ENCODE peak calls at places on chromosomes 3 and 15, in eight cellular contexts. L is A549, S is breast epithelium, F is esophagus squamous epithelium, T is prostate gland, B is vagina, Z is testis, Y is K562. U is an unnamed sample.

GRCh38 chr15:66937588-66937987 is 127.8 kb upstream of the SMAD3 start:
- DNase-seq in L (no peak), S (no peak), F (no peak), T (no peak), B (no peak), Z (no peak), Y (no peak), U (no peak)

GRCh38 chr3:104190681-104191080 is 1176.0 kb upstream of the ALCAM start:
- DNase-seq in L (no peak), S (no peak), F (no peak), T (no peak), B (no peak), Z (no peak), Y (no peak), U (no peak)

GRCh38 chr15:26890988-26891387 is 24.1 kb downstream of the GABRA5 start:
- DNase-seq in L (no peak), S (no peak), F (no peak), T (no peak), B (peak), Z (no peak), Y (no peak), U (no peak)

GRCh38 chr15:65532738-65533051 is 2.4 kb downstream of the HACD3 start:
- DNase-seq in L (peak), S (no peak), F (no peak), T (no peak), B (no peak), Z (no peak), Y (no peak), U (no peak)

GRCh38 chr3:179016979-179017670 is 54.5 kb downstream of the ZMAT3 start:
- DNase-seq in L (no peak), S (no peak), F (no peak), T (no peak), B (no peak), Z (no peak), Y (no peak), U (no peak)

GRCh38 chr3:134392336-134392983 is 18.2 kb upstream of the AMOTL2 start:
- DNase-seq in L (no peak), S (no peak), F (no peak), T (no peak), B (no peak), Z (peak), Y (no peak), U (no peak)

GRCh38 chr3:191399918-191400317 is 61.0 kb upstream of the PYDC2 start:
- DNase-seq in L (no peak), S (no peak), F (no peak), T (no peak), B (no peak), Z (no peak), Y (no peak), U (no peak)

GRCh38 chr3:102060814-102061213 is 211.5 kb downstream of the NFKBIZ start:
- DNase-seq in L (peak), S (no peak), F (no peak), T (no peak), B (no peak), Z (no peak), Y (no peak), U (no peak)

GRCh38 chr3:70201975-70202374 is 110.5 kb downstream of the MDFIC2 start:
- DNase-seq in L (no peak), S (no peak), F (no peak), T (no peak), B (no peak), Z (no peak), Y (no peak), U (no peak)

GRCh38 chr3:68919000-68919399 is 13.3 kb downstream of the TAFA4 start:
- DNase-seq in L (no peak), S (no peak), F (no peak), T (no peak), B (no peak), Z (no peak), Y (no peak), U (no peak)

GRCh38 chr3:123586131-123586530 is 1.3 kb upstream of the HACD2 start:
- DNase-seq in L (peak), S (no peak), F (no peak), T (peak), B (no peak), Z (peak), Y (peak), U (no peak)

GRCh38 chr3:115814778-115815380 is 191.6 kb downstream of the GAP43 start:
- DNase-seq in L (peak), S (peak), F (no peak), T (peak), B (no peak), Z (peak), Y (peak), U (peak)

GRCh38 chr15:73959012-73959581 is 32.8 kb downstream of the LOXL1 start:
- DNase-seq in L (no peak), S (no peak), F (no peak), T (no peak), B (no peak), Z (no peak), Y (no peak), U (no peak)

GRCh38 chr15:72515591-72516389 is 41.7 kb downstream of the ARIH1 start:
- DNase-seq in L (no peak), S (no peak), F (no peak), T (no peak), B (no peak), Z (no peak), Y (no peak), U (no peak)

GRCh38 chr15:94704946-94705345 is 473.6 kb downstream of the MCTP2 start:
- DNase-seq in L (no peak), S (no peak), F (no peak), T (no peak), B (no peak), Z (no peak), Y (no peak), U (no peak)

GRCh38 chr3:29282431-29283296 is 1.8 kb downstream of the RBMS3 start:
- DNase-seq in L (peak), S (no peak), F (no peak), T (no peak), B (no peak), Z (peak), Y (no peak), U (no peak)

GRCh38 chr3:187567741-187568140 is 102.5 kb downstream of the SST start:
- DNase-seq in L (no peak), S (no peak), F (no peak), T (no peak), B (no peak), Z (no peak), Y (no peak), U (no peak)

GRCh38 chr15:58447244-58448010 is 15.6 kb downstream of the LIPC start:
- DNase-seq in L (no peak), S (no peak), F (no peak), T (no peak), B (no peak), Z (no peak), Y (no peak), U (no peak)

GRCh38 chr15:71687902-71688508 is 122.3 kb upstream of the NR2E3 start:
- DNase-seq in L (no peak), S (no peak), F (no peak), T (no peak), B (no peak), Z (no peak), Y (no peak), U (no peak)

GRCh38 chr15:57708047-57708446 is 1.5 kb downstream of the POLR2M start:
- DNase-seq in L (no peak), S (no peak), F (no peak), T (no peak), B (no peak), Z (no peak), Y (no peak), U (no peak)

GRCh38 chr3:78610462-78611125 is 1157.2 kb downstream of the ROBO1 start:
- DNase-seq in L (no peak), S (no peak), F (no peak), T (no peak), B (no peak), Z (no peak), Y (no peak), U (no peak)

GRCh38 chr3:154559623-154560022 is 129.6 kb upstream of the GPR149 start:
- DNase-seq in L (no peak), S (no peak), F (no peak), T (no peak), B (no peak), Z (no peak), Y (no peak), U (no peak)

GRCh38 chr15:33209575-33210519 is 15.3 kb upstream of the FMN1 start:
- DNase-seq in L (no peak), S (no peak), F (no peak), T (no peak), B (no peak), Z (no peak), Y (no peak), U (no peak)

GRCh38 chr3:73037369-73037699 is 24.1 kb upstream of the EBLN2 start:
- DNase-seq in L (no peak), S (no peak), F (no peak), T (no peak), B (no peak), Z (no peak), Y (no peak), U (no peak)

GRCh38 chr15:60635507-60636352 is 156.8 kb upstream of the ICE2 start:
- DNase-seq in L (no peak), S (no peak), F (no peak), T (no peak), B (no peak), Z (no peak), Y (no peak), U (no peak)

GRCh38 chr3:17749705-17750293 is 7.4 kb upstream of the TBC1D5 start:
- DNase-seq in L (no peak), S (no peak), F (no peak), T (no peak), B (no peak), Z (no peak), Y (no peak), U (no peak)

GRCh38 chr3:10371167-10371566 is 50.3 kb upstream of the SEC13 start:
- DNase-seq in L (no peak), S (no peak), F (no peak), T (no peak), B (no peak), Z (no peak), Y (no peak), U (no peak)

GRCh38 chr3:28726840-28727239 is 378.2 kb upstream of the AZI2 start:
- DNase-seq in L (peak), S (no peak), F (no peak), T (no peak), B (no peak), Z (peak), Y (peak), U (no peak)

GRCh38 chr15:94934440-94934839 is 703.1 kb downstream of the MCTP2 start:
- DNase-seq in L (no peak), S (no peak), F (no peak), T (no peak), B (no peak), Z (no peak), Y (no peak), U (no peak)

GRCh38 chr3:58052373-58053273 is 44.4 kb downstream of the FLNB start:
- DNase-seq in L (peak), S (peak), F (peak), T (peak), B (no peak), Z (peak), Y (peak), U (peak)

GRCh38 chr3:37660782-37661181 is 200.9 kb upstream of the CTDSPL start:
- DNase-seq in L (no peak), S (no peak), F (no peak), T (no peak), B (no peak), Z (no peak), Y (no peak), U (no peak)

GRCh38 chr3:28799084-28799483 is 450.5 kb upstream of the AZI2 start:
- DNase-seq in L (peak), S (no peak), F (no peak), T (no peak), B (no peak), Z (no peak), Y (no peak), U (no peak)

GRCh38 chr3:188578579-188579363 is 424.8 kb downstream of the LPP start:
- DNase-seq in L (no peak), S (peak), F (no peak), T (no peak), B (no peak), Z (peak), Y (no peak), U (peak)

GRCh38 chr15:88904808-88905327 is 8.3 kb downstream of the MFGE8 start:
- DNase-seq in L (peak), S (peak), F (peak), T (peak), B (no peak), Z (peak), Y (peak), U (peak)

GRCh38 chr3:54822206-54822605 is 105.7 kb downstream of the LRTM1 start:
- DNase-seq in L (no peak), S (peak), F (no peak), T (peak), B (no peak), Z (peak), Y (no peak), U (no peak)

GRCh38 chr15:92527197-92527596 is 128.4 kb downstream of the FAM174B start:
- DNase-seq in L (no peak), S (no peak), F (no peak), T (peak), B (no peak), Z (peak), Y (no peak), U (no peak)

GRCh38 chr3:185988816-185989175 is 51.0 kb upstream of the TRA2B start:
- DNase-seq in L (no peak), S (no peak), F (no peak), T (no peak), B (no peak), Z (no peak), Y (no peak), U (no peak)

GRCh38 chr3:185984203-185984602 is 46.4 kb upstream of the TRA2B start:
- DNase-seq in L (no peak), S (no peak), F (no peak), T (no peak), B (no peak), Z (no peak), Y (no peak), U (no peak)

GRCh38 chr3:185986201-185986600 is 48.4 kb upstream of the TRA2B start:
- DNase-seq in L (peak), S (no peak), F (no peak), T (no peak), B (no peak), Z (peak), Y (no peak), U (no peak)

GRCh38 chr3:185989511-185989910 is 51.7 kb upstream of the TRA2B start:
- DNase-seq in L (no peak), S (no peak), F (no peak), T (no peak), B (no peak), Z (no peak), Y (no peak), U (no peak)

DNA sequence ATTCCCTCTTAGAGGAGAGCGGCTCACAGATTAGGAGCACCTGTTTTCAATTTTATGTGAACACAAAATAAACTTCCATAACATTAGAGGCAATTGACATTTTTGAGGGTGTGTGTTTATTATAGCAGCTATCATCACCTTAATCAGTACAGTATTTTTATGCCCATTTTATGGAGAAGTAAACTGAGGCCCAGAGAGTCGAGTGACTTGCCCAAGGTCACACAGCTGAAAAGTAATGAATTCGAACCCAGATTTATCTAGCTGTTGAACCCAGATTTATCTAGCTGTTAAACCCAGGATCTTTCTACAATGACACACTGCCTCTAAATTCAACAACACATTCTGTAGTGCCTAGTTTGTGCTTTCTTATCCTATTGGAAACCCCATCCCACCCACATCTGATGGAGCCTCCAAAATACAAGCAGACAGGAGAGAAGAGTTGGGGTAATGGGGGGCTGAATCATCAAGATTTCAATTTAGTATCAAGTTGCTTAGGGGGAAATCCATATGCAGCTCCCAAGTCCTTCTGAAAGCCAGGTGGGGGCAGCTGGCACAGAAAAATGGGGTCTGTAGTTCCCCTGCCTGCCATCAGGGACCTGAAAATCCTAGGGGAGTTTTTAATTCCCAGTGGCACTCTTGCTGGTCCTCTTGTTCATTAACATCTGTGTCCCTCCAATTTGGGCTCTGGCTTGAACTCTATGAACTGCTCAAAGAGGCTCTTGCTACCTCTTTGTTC is 50.4 kb upstream of the TRA2B start:
- DNase-seq in L (no peak), S (no peak), F (no peak), T (no peak), B (no peak), Z (no peak), Y (no peak), U (no peak)
- TF ChIP-seq CTCF in L (no peak), S (no peak), F (no peak), T (no peak), B (no peak), Z (no peak), Y (peak), U (no peak)

GRCh38 chr15:41655716-41656115 is 4.5 kb upstream of the MGA start:
- DNase-seq in L (no peak), S (no peak), F (no peak), T (no peak), B (no peak), Z (no peak), Y (no peak), U (no peak)

GRCh38 chr15:41651373-41651772 is 8.8 kb upstream of the MGA start:
- DNase-seq in L (no peak), S (no peak), F (no peak), T (no peak), B (no peak), Z (no peak), Y (no peak), U (no peak)

GRCh38 chr15:41656188-41656587 is 4.0 kb upstream of the MGA start:
- DNase-seq in L (no peak), S (no peak), F (no peak), T (no peak), B (no peak), Z (no peak), Y (no peak), U (no peak)

GRCh38 chr15:41650806-41651205 is 9.4 kb upstream of the MGA start:
- DNase-seq in L (no peak), S (no peak), F (no peak), T (no peak), B (no peak), Z (no peak), Y (no peak), U (no peak)

DNA sequence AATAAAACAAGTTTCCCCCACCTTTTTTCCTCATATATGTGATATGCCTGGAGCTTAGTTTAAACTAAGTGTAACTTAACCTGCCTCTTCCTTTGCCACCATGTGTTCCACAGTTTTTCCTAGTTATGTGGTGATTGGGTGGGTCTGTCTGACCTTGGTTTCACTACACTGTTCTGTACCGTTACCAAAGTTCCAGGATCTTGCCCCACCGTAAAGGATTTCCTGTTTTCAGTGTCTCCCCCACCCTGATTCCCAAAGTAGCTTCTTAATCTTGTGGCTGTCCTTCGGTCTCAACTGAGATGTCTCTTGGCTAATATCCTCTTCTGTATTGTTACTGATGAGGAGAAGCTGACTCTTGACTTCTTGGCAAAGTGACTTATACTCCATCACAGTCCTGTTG is 6.4 kb upstream of the MGA start:
- DNase-seq in L (no peak), S (no peak), F (no peak), T (no peak), B (no peak), Z (no peak), Y (no peak), U (no peak)
- TF ChIP-seq POLR2A in L (no peak), S (no peak), F (no peak), T (no peak), B (no peak), Z (no peak), Y (no peak), U (no peak)

GRCh38 chr15:80835338-80835737 is 56.2 kb downstream of the CEMIP start:
- DNase-seq in L (no peak), S (no peak), F (no peak), T (no peak), B (no peak), Z (no peak), Y (no peak), U (no peak)
- TF ChIP-seq CTCF in L (no peak), S (no peak), F (no peak), T (no peak), B (no peak), Z (no peak), Y (no peak), U (no peak)

GRCh38 chr3:62027231-62027630 is 346.1 kb downstream of the FEZF2 start:
- DNase-seq in L (no peak), S (no peak), F (no peak), T (no peak), B (no peak), Z (no peak), Y (no peak), U (no peak)

GRCh38 chr3:62028236-62028635 is 345.1 kb downstream of the FEZF2 start:
- DNase-seq in L (no peak), S (no peak), F (no peak), T (no peak), B (no peak), Z (no peak), Y (no peak), U (no peak)

GRCh38 chr3:62027796-62028195 is 345.6 kb downstream of the FEZF2 start:
- DNase-seq in L (no peak), S (no peak), F (no peak), T (no peak), B (no peak), Z (no peak), Y (no peak), U (no peak)

GRCh38 chr3:62022312-62022711 is 351.0 kb downstream of the FEZF2 start:
- DNase-seq in L (no peak), S (no peak), F (no peak), T (no peak), B (no peak), Z (no peak), Y (no peak), U (no peak)

DNA sequence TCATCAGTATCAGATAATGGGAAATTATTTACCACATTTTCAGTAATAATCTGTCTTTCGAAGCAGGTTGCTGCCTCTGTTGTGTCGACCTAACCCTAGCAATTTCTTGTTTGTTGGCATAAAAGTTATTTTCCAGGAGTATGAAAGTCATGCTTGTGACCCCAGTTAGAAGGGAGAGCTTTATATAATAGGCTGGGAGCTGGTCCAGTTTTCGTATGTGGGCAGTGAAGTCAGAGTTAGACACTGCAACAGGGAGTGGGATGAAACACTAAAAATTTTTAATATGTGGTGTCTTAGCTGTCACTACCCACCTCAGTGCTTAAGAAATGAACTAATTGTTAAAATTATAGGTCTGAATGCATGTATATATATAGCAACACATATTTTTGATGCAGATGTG is 348.5 kb downstream of the FEZF2 start:
- DNase-seq in L (no peak), S (no peak), F (no peak), T (no peak), B (no peak), Z (no peak), Y (no peak), U (no peak)
- TF ChIP-seq POLR2A in L (no peak), S (no peak), F (no peak), T (no peak), B (no peak), Z (no peak), Y (no peak), U (no peak)

U was measured in uterus.